ENCODE peak calls at places on chromosomes 12 and 14, in ten cellular contexts. V is left ventricle myocardium inferior, Q is BE2C, J is HAP-1, G is colonic mucosa, R is aorta, Z is choroid plexus epithelial cell, S is upper lobe of right lung, M is Karpas-422, P is PC-3. D is an unnamed sample.

GRCh38 chr14:58882577-58883018 is 244.8 kb downstream of the DACT1 start:
- DNase-seq in V (no peak), Q (peak), J (peak), G (no peak), R (no peak), Z (peak), S (no peak), M (no peak), P (no peak), D (no peak)

GRCh38 chr12:267581-268482 is 5.2 kb upstream of the SLC6A13 start:
- DNase-seq in V (no peak), Q (no peak), J (no peak), G (no peak), R (no peak), Z (peak), S (no peak), M (no peak), P (no peak), D (no peak)

GRCh38 chr12:6340745-6341438 is 984 bp downstream of the TNFRSF1A start:
- DNase-seq in V (no peak), Q (no peak), J (no peak), G (no peak), R (peak), Z (no peak), S (no peak), M (no peak), P (no peak), D (no peak)

GRCh38 chr14:82725188-82725587 is 1191.5 kb upstream of the SEL1L start:
- DNase-seq in V (no peak), Q (no peak), J (no peak), G (no peak), R (no peak), Z (no peak), S (no peak), M (no peak), P (no peak), D (no peak)

GRCh38 chr14:71355324-71356201 is 448.3 kb downstream of the PCNX1 start:
- DNase-seq in V (no peak), Q (no peak), J (no peak), G (no peak), R (no peak), Z (peak), S (no peak), M (no peak), P (no peak), D (no peak)

GRCh38 chr12:24021164-24021502 is 71.7 kb upstream of the SOX5 start:
- DNase-seq in V (no peak), Q (no peak), J (no peak), G (no peak), R (no peak), Z (no peak), S (no peak), M (no peak), P (no peak), D (no peak)

GRCh38 chr12:29054790-29055663 is 94.1 kb upstream of the FAR2 start:
- DNase-seq in V (no peak), Q (peak), J (no peak), G (no peak), R (no peak), Z (peak), S (no peak), M (no peak), P (no peak), D (no peak)

GRCh38 chr12:4109826-4110225 is 163.7 kb upstream of the CCND2 start:
- DNase-seq in V (no peak), Q (no peak), J (no peak), G (no peak), R (no peak), Z (no peak), S (peak), M (no peak), P (no peak), D (no peak)

GRCh38 chr12:83106873-83107272 is 420.2 kb downstream of the TMTC2 start:
- DNase-seq in V (no peak), Q (no peak), J (no peak), G (no peak), R (no peak), Z (no peak), S (no peak), M (no peak), P (peak), D (peak)

GRCh38 chr14:23663711-23664110 is 27.5 kb downstream of the DHRS2 start:
- DNase-seq in V (no peak), Q (no peak), J (no peak), G (peak), R (no peak), Z (no peak), S (no peak), M (no peak), P (no peak), D (no peak)

GRCh38 chr12:50070314-50071060 is 13.1 kb downstream of the ASIC1 start:
- DNase-seq in V (peak), Q (peak), J (peak), G (peak), R (peak), Z (peak), S (peak), M (peak), P (peak), D (peak)

GRCh38 chr12:128025856-128026255 is 241.1 kb upstream of the TMEM132C start:
- DNase-seq in V (no peak), Q (no peak), J (no peak), G (peak), R (no peak), Z (no peak), S (no peak), M (no peak), P (no peak), D (no peak)

GRCh38 chr12:88790231-88790630 is 210.0 kb upstream of the KITLG start:
- DNase-seq in V (no peak), Q (no peak), J (no peak), G (no peak), R (no peak), Z (no peak), S (no peak), M (no peak), P (no peak), D (no peak)

GRCh38 chr12:64610092-64610659 is at the start of gene RASSF3:
- DNase-seq in V (peak), Q (peak), J (peak), G (peak), R (peak), Z (peak), S (peak), M (peak), P (peak), D (no peak)

GRCh38 chr12:5808956-5809355 is 136.1 kb downstream of the ANO2 start:
- DNase-seq in V (no peak), Q (no peak), J (no peak), G (no peak), R (no peak), Z (no peak), S (no peak), M (no peak), P (peak), D (no peak)

GRCh38 chr12:88325076-88325827 is 183.1 kb downstream of the TMTC3 start:
- DNase-seq in V (no peak), Q (no peak), J (no peak), G (no peak), R (no peak), Z (peak), S (no peak), M (no peak), P (peak), D (no peak)

GRCh38 chr12:11877869-11878780 is 192.6 kb upstream of the BCL2L14 start:
- DNase-seq in V (no peak), Q (peak), J (peak), G (peak), R (peak), Z (peak), S (no peak), M (no peak), P (peak), D (peak)

GRCh38 chr12:119808441-119808840 is 68.7 kb downstream of the CIT start:
- DNase-seq in V (no peak), Q (no peak), J (no peak), G (no peak), R (no peak), Z (no peak), S (no peak), M (no peak), P (peak), D (no peak)

GRCh38 chr12:84422340-84422739 is 490.3 kb downstream of the SLC6A15 start:
- DNase-seq in V (no peak), Q (no peak), J (no peak), G (no peak), R (no peak), Z (no peak), S (no peak), M (no peak), P (no peak), D (no peak)

GRCh38 chr14:57748279-57748678 is 117.6 kb downstream of the SLC35F4 start:
- DNase-seq in V (no peak), Q (no peak), J (no peak), G (no peak), R (no peak), Z (no peak), S (no peak), M (peak), P (peak), D (no peak)

GRCh38 chr12:24302708-24303107 is 353.2 kb upstream of the SOX5 start:
- DNase-seq in V (no peak), Q (no peak), J (no peak), G (no peak), R (no peak), Z (no peak), S (no peak), M (no peak), P (no peak), D (no peak)

GRCh38 chr12:129903956-129904769 is at the start of gene TMEM132D:
- DNase-seq in V (no peak), Q (no peak), J (no peak), G (no peak), R (no peak), Z (no peak), S (no peak), M (no peak), P (no peak), D (no peak)

GRCh38 chr12:6957741-6958608 is 6.8 kb downstream of the PTPN6 start:
- DNase-seq in V (no peak), Q (no peak), J (no peak), G (no peak), R (no peak), Z (no peak), S (no peak), M (no peak), P (no peak), D (no peak)

GRCh38 chr14:91310620-91311283 is 66.2 kb upstream of the GPR68 start:
- DNase-seq in V (no peak), Q (no peak), J (no peak), G (no peak), R (no peak), Z (no peak), S (no peak), M (no peak), P (no peak), D (no peak)

GRCh38 chr14:61392297-61392696 is 70.9 kb downstream of the PRKCH start:
- DNase-seq in V (no peak), Q (no peak), J (no peak), G (no peak), R (no peak), Z (no peak), S (no peak), M (no peak), P (no peak), D (no peak)

GRCh38 chr14:32710351-32711102 is 228.2 kb upstream of the NPAS3 start:
- DNase-seq in V (no peak), Q (no peak), J (no peak), G (no peak), R (no peak), Z (peak), S (no peak), M (no peak), P (no peak), D (no peak)
- H3K4me3 ChIP-seq in V (peak), Q (no peak), J (no peak), G (no peak), R (no peak), Z (no peak), S (no peak), M (no peak), P (no peak), D (no peak)

DNA sequence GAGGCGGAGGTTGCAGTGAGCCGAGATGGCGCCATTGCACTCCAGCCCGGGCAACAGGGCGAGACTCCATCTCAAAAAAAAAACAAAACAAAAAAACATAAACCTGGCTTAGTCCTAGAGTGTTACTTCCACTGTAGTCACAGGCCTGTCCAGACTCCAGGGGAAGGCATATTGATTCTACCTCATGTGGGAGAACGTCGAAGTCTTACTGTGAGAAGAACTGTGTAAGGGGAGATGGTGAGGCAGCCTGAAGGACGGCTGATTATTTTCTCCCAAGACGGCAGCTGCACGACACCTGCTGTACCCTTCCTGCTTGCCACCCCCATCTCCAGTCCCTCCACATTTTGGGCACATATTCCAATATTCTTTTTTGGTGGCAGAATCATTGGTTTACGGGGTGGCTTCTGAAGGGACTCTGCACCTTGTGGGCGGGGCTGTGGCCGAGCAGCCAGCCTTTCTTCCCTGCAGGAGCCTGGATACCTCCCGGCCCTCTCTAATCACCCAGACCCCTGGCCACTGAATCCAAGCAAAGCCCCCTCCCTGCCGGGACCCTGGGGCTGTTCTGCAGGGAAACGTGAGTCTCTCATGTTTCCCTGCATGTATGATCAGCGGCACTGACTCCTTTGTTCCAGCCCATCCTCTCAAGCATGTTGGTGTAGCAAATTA is 12.2 kb upstream of the KLC1 start:
- DNase-seq in V (no peak), Q (no peak), J (no peak), G (no peak), R (no peak), Z (no peak), S (no peak), M (no peak), P (no peak), D (no peak)
- H3K4me3 ChIP-seq in V (no peak), Q (no peak), J (no peak), G (no peak), R (no peak), Z (no peak), S (no peak), M (no peak), P (no peak), D (no peak)

GRCh38 chr12:112796067-112796466 is 4.5 kb downstream of the RPH3A start:
- DNase-seq in V (no peak), Q (no peak), J (no peak), G (no peak), R (no peak), Z (no peak), S (no peak), M (no peak), P (peak), D (no peak)
- H3K4me3 ChIP-seq in V (no peak), Q (no peak), J (no peak), G (no peak), R (no peak), Z (no peak), S (no peak), M (no peak), P (no peak), D (no peak)

GRCh38 chr12:9334026-9334692 is 126.0 kb upstream of the PZP start:
- DNase-seq in V (no peak), Q (no peak), J (peak), G (no peak), R (no peak), Z (no peak), S (no peak), M (no peak), P (no peak), D (no peak)
- H3K4me3 ChIP-seq in V (no peak), Q (no peak), J (no peak), G (no peak), R (no peak), Z (no peak), S (no peak), M (no peak), P (no peak), D (no peak)

GRCh38 chr12:51948066-51948465 is 3.4 kb upstream of the ACVR1B start:
- DNase-seq in V (no peak), Q (no peak), J (no peak), G (no peak), R (no peak), Z (no peak), S (no peak), M (no peak), P (no peak), D (no peak)

GRCh38 chr12:51947597-51947996 is 3.9 kb upstream of the ACVR1B start:
- DNase-seq in V (no peak), Q (no peak), J (no peak), G (no peak), R (no peak), Z (no peak), S (no peak), M (no peak), P (no peak), D (no peak)

GRCh38 chr12:51950682-51951198 is 759 bp upstream of the ACVR1B start:
- DNase-seq in V (no peak), Q (no peak), J (no peak), G (no peak), R (no peak), Z (no peak), S (no peak), M (no peak), P (no peak), D (no peak)

GRCh38 chr12:51951199-51951842 is at the start of gene ACVR1B:
- DNase-seq in V (peak), Q (peak), J (peak), G (peak), R (peak), Z (peak), S (peak), M (peak), P (peak), D (peak)

GRCh38 chr12:51949342-51950030 is 2.0 kb upstream of the ACVR1B start:
- DNase-seq in V (no peak), Q (no peak), J (no peak), G (no peak), R (no peak), Z (no peak), S (no peak), M (no peak), P (no peak), D (no peak)
- H3K4me3 ChIP-seq in V (no peak), Q (no peak), J (no peak), G (no peak), R (no peak), Z (no peak), S (no peak), M (no peak), P (no peak), D (no peak)

GRCh38 chr12:108305520-108305919 is 33.6 kb downstream of the CMKLR1 start:
- DNase-seq in V (peak), Q (peak), J (no peak), G (peak), R (peak), Z (peak), S (peak), M (no peak), P (peak), D (no peak)
- H3K4me3 ChIP-seq in V (peak), Q (no peak), J (no peak), G (no peak), R (no peak), Z (no peak), S (no peak), M (no peak), P (no peak), D (no peak)

GRCh38 chr14:20440465-20440864 is 4.5 kb upstream of the KLHL33 start:
- DNase-seq in V (no peak), Q (no peak), J (no peak), G (no peak), R (no peak), Z (no peak), S (no peak), M (no peak), P (no peak), D (no peak)

GRCh38 chr14:20435454-20436362 is at the start of gene KLHL33:
- DNase-seq in V (no peak), Q (no peak), J (no peak), G (no peak), R (no peak), Z (peak), S (no peak), M (no peak), P (no peak), D (no peak)

GRCh38 chr14:20438664-20439063 is 2.7 kb upstream of the KLHL33 start:
- DNase-seq in V (no peak), Q (no peak), J (no peak), G (no peak), R (no peak), Z (no peak), S (no peak), M (no peak), P (no peak), D (no peak)

GRCh38 chr14:20434701-20435453 is 1.1 kb downstream of the KLHL33 start:
- DNase-seq in V (peak), Q (no peak), J (no peak), G (no peak), R (peak), Z (peak), S (no peak), M (no peak), P (no peak), D (no peak)

GRCh38 chr14:20436363-20436755 is 393 bp upstream of the KLHL33 start:
- DNase-seq in V (no peak), Q (no peak), J (no peak), G (no peak), R (no peak), Z (peak), S (no peak), M (no peak), P (no peak), D (no peak)
- H3K4me3 ChIP-seq in V (no peak), Q (no peak), J (no peak), G (no peak), R (no peak), Z (no peak), S (no peak), M (no peak), P (no peak), D (no peak)

DNA sequence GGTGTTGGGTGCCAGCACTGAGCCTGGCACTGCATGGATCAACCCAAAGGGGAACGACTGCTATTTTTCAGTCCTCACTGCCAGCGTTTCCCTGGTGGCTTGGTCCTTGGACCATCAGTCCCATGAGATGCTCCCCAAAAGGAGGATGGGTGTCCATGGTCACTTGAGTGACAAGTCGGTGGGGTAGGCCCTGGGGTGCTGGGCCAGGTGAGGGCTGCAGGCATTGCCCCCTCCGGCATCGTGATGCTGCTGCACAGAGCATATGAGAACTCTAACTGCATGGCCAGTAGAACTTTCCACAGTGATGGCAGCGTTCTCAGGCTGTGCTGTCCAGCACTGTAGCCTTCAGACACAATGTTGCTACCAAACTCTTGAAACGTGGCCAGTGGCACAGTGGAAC is 16.2 kb downstream of the SETD1B start:
- DNase-seq in V (no peak), Q (no peak), J (no peak), G (no peak), R (no peak), Z (no peak), S (no peak), M (no peak), P (no peak), D (no peak)
- H3K4me3 ChIP-seq in V (no peak), Q (no peak), J (no peak), G (no peak), R (no peak), Z (no peak), S (no peak), M (no peak), P (no peak), D (no peak)

GRCh38 chr14:22213110-22213509 is 375.9 kb downstream of the DAD1 start:
- DNase-seq in V (no peak), Q (no peak), J (no peak), G (no peak), R (no peak), Z (peak), S (no peak), M (no peak), P (peak), D (no peak)

GRCh38 chr14:22210906-22211305 is 378.1 kb downstream of the DAD1 start:
- DNase-seq in V (no peak), Q (no peak), J (no peak), G (no peak), R (no peak), Z (no peak), S (no peak), M (no peak), P (no peak), D (no peak)
- H3K4me3 ChIP-seq in V (no peak), Q (no peak), J (no peak), G (no peak), R (no peak), Z (no peak), S (no peak), M (no peak), P (no peak), D (no peak)

DNA sequence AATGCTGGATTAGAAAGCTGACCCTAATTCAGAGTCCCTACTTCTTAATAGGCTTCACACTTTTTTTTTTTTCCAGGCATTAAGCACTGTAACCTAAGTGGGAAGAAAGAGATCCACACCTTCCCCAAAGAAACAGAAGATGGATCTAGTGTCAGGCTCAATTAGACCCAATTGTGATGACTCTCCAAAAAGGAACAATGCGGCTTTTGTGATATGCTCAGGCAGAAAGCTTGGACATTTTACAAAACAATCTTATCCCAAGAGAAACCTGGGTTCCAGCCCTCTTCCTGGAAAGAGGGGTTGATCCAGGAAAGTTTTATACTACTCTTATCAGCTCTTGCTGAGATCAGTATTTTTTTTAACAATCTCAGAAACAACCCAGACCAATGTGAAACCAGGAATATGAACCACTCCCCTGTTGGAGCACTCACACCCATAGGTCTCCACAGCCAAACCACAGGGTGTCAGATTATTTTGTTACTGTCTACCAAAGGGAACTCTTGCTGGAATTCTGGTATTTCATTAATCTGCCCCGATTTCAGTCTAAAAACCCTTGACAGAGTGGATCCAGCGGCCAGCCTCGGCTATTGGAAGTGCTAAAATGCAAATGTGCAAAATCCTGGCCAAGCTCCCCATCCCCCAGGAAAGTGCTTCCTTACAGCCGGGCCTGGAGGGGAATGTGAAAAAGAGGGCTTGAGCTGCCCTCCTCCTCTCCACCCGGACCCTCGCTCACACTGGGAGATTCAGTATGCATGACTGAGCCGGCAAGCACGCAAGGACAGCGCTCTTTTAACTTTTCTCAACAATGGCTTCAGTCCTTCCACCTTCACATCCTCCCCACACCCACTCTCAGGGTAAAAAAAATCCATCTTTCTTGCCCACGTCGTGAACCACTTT is 4.0 kb downstream of the FBXL14 start:
- DNase-seq in V (no peak), Q (no peak), J (peak), G (peak), R (peak), Z (peak), S (no peak), M (no peak), P (no peak), D (no peak)
- H3K4me3 ChIP-seq in V (peak), Q (no peak), J (peak), G (peak), R (no peak), Z (peak), S (peak), M (peak), P (peak), D (no peak)

D was measured in LNCaP clone FGC.